ENCODE peak calls at places on chromosome 11, in ten cellular contexts. H, P, C, W, D, R, I, J, N and L are unnamed samples.

GRCh38 chr11:102330226-102330625 is 12.9 kb downstream of the BIRC3 start:
- DNase-seq in I (no peak), D (no peak), R (no peak), W (no peak), J (no peak), C (no peak), H (no peak), P (no peak), N (no peak), L (no peak)

GRCh38 chr11:131375936-131376335 is 5.5 kb downstream of the NTM start:
- DNase-seq in C (no peak), H (no peak), J (no peak), N (no peak), I (no peak), R (no peak), P (no peak), W (no peak), D (no peak), L (no peak)

GRCh38 chr11:65504671-65505433 is 6.0 kb downstream of the MALAT1 start:
- DNase-seq in J (no peak), I (no peak), C (no peak), D (no peak), H (no peak), N (no peak), R (no peak), P (no peak), W (no peak), L (no peak)

GRCh38 chr11:57703341-57703740 is 8.7 kb downstream of the MED19 start:
- DNase-seq in D (no peak), N (no peak), I (no peak), R (no peak), P (no peak), C (no peak), W (no peak), H (no peak), J (no peak), L (no peak)

GRCh38 chr11:71402878-71403277 is 45.3 kb downstream of the DHCR7 start:
- DNase-seq in C (no peak), R (no peak), P (no peak), N (no peak), J (no peak), D (no peak), W (no peak), H (no peak), I (no peak), L (no peak)

GRCh38 chr11:65793625-65794400 is 7.0 kb downstream of the OVOL1 start:
- DNase-seq in I (no peak), H (no peak), R (no peak), N (no peak), C (no peak), P (no peak), W (peak), J (no peak), D (no peak), L (no peak)

GRCh38 chr11:84384637-84385227 is 1098.6 kb upstream of the CCDC90B start:
- DNase-seq in R (peak), W (peak), D (peak), I (no peak), J (no peak), N (peak), H (peak), P (peak), C (peak), L (peak)

GRCh38 chr11:10328314-10329090 is 23.6 kb downstream of the ADM start:
- DNase-seq in H (no peak), I (no peak), P (no peak), R (no peak), N (no peak), C (no peak), J (no peak), W (no peak), D (no peak), L (no peak)

GRCh38 chr11:133898770-133899115 is 53.4 kb upstream of the SPATA19 start:
- DNase-seq in C (no peak), H (no peak), I (no peak), J (no peak), R (no peak), W (no peak), D (no peak), P (no peak), N (peak), L (peak)

GRCh38 chr11:11468919-11469318 is 115.9 kb upstream of the CSNK2A3 start:
- DNase-seq in D (no peak), H (no peak), I (no peak), J (no peak), P (no peak), N (no peak), R (no peak), C (no peak), W (no peak), L (no peak)

GRCh38 chr11:110086892-110087309 is 6.3 kb upstream of the ZC3H12C start:
- DNase-seq in J (no peak), C (no peak), P (no peak), N (no peak), H (no peak), D (no peak), W (no peak), I (no peak), R (no peak), L (no peak)

GRCh38 chr11:119322360-119322739 is 5.4 kb upstream of the MCAM start:
- DNase-seq in P (no peak), D (peak), I (peak), J (no peak), N (no peak), R (no peak), H (no peak), W (no peak), C (no peak), L (no peak)

GRCh38 chr11:127616171-127616570 is 615.6 kb upstream of the KIRREL3 start:
- DNase-seq in N (no peak), P (no peak), I (no peak), J (no peak), W (no peak), C (no peak), R (no peak), D (no peak), H (no peak), L (no peak)

GRCh38 chr11:43575931-43576833 is 104.4 kb upstream of the HSD17B12 start:
- DNase-seq in H (no peak), I (no peak), P (no peak), N (no peak), R (no peak), D (no peak), J (no peak), C (no peak), W (no peak), L (no peak)

GRCh38 chr11:111310088-111310487 is 11.7 kb downstream of the POU2AF3 start:
- DNase-seq in C (no peak), D (no peak), W (peak), H (no peak), R (no peak), J (no peak), I (no peak), P (no peak), N (no peak), L (no peak)

GRCh38 chr11:20093775-20094174 is 66.5 kb downstream of the DBX1 start:
- DNase-seq in N (no peak), D (peak), I (no peak), R (no peak), J (no peak), W (no peak), P (no peak), C (no peak), H (no peak), L (no peak)

GRCh38 chr11:27719575-27719925 is 19.3 kb upstream of the BDNF start:
- DNase-seq in H (no peak), P (no peak), D (no peak), C (no peak), W (no peak), N (no peak), J (no peak), R (no peak), I (no peak), L (no peak)

GRCh38 chr11:313787-314547 is at the start of gene IFITM1:
- DNase-seq in N (no peak), W (no peak), H (no peak), D (peak), P (peak), R (peak), C (no peak), I (peak), J (peak), L (no peak)

GRCh38 chr11:87173185-87174039 is 135.7 kb downstream of the TMEM135 start:
- DNase-seq in D (peak), R (no peak), N (no peak), J (no peak), P (no peak), H (peak), I (no peak), W (no peak), C (no peak), L (no peak)

GRCh38 chr11:109109916-109110315 is 312.1 kb upstream of the C11orf87 start:
- DNase-seq in P (no peak), C (no peak), J (no peak), D (no peak), H (no peak), W (no peak), I (no peak), R (no peak), N (no peak), L (no peak)

GRCh38 chr11:22670803-22671202 is 4.4 kb downstream of the GAS2 start:
- DNase-seq in R (no peak), W (no peak), H (no peak), I (no peak), P (no peak), C (no peak), N (no peak), J (no peak), D (no peak), L (no peak)

GRCh38 chr11:132093861-132094260 is 723.4 kb downstream of the NTM start:
- DNase-seq in D (no peak), J (no peak), H (no peak), W (no peak), C (no peak), N (no peak), P (no peak), I (no peak), R (no peak), L (no peak)

GRCh38 chr11:118198370-118198769 is 21.9 kb upstream of the SCN2B start:
- DNase-seq in R (peak), H (peak), D (peak), I (peak), P (peak), N (peak), C (peak), W (peak), J (peak), L (peak)

GRCh38 chr11:37988031-37988430 is 1390.0 kb upstream of the RAG2 start:
- DNase-seq in W (no peak), C (no peak), D (no peak), I (no peak), R (no peak), N (no peak), P (no peak), H (no peak), J (no peak), L (no peak)

GRCh38 chr11:108289699-108290098 is 66.8 kb downstream of the ATM start:
- DNase-seq in P (no peak), W (no peak), H (no peak), C (no peak), D (no peak), J (no peak), R (no peak), N (no peak), I (no peak), L (no peak)

GRCh38 chr11:34534826-34535225 is 21.2 kb upstream of the ELF5 start:
- DNase-seq in C (no peak), P (no peak), J (no peak), H (no peak), I (no peak), D (no peak), N (no peak), R (no peak), W (no peak), L (no peak)